ENCODE peak calls at places on chromosomes 16 and 17, in four cellular contexts. X is foreskin keratinocyte, T is NCI-H2081, K is NCI-H1092. U is an unnamed sample.

GRCh38 chr17:28684963-28685362 is 23.0 kb downstream of the SUPT6H start:
- DNase-seq in X (no peak), T (no peak), K (no peak), U (peak)

GRCh38 chr16:75965504-75966374 is 239.4 kb upstream of the CPHXL start:
- DNase-seq in X (peak), T (no peak), K (no peak), U (no peak)

GRCh38 chr17:70492368-70492767 is 323.0 kb downstream of the KCNJ2 start:
- DNase-seq in X (no peak), T (no peak), K (no peak), U (no peak)

GRCh38 chr16:55113195-55113594 is 182.5 kb downstream of the IRX5 start:
- DNase-seq in X (no peak), T (no peak), K (no peak), U (no peak)

GRCh38 chr16:74865922-74866598 is 91.4 kb upstream of the FA2H start:
- DNase-seq in X (peak), T (no peak), K (no peak), U (no peak)

GRCh38 chr17:77319211-77320031 is 178.7 kb downstream of the SEC14L1 start:
- DNase-seq in X (peak), T (no peak), K (no peak), U (no peak)

GRCh38 chr16:71723537-71724319 is 773 bp downstream of the PHLPP2 start:
- DNase-seq in X (peak), T (peak), K (peak), U (peak)

GRCh38 chr16:13014516-13014915 is 113.1 kb downstream of the SHISA9 start:
- DNase-seq in X (no peak), T (no peak), K (no peak), U (no peak)

GRCh38 chr16:27532088-27532810 is 17.5 kb downstream of the GTF3C1 start:
- DNase-seq in X (no peak), T (no peak), K (no peak), U (no peak)

GRCh38 chr16:1793578-1794220 is at the start of gene IGFALS:
- DNase-seq in X (no peak), T (no peak), K (no peak), U (no peak)

GRCh38 chr16:3180445-3180878 is 7.5 kb upstream of the OR1F1 start:
- DNase-seq in X (peak), T (no peak), K (no peak), U (no peak)

GRCh38 chr16:90044111-90044551 is 24.9 kb upstream of the DBNDD1 start:
- DNase-seq in X (peak), T (no peak), K (no peak), U (no peak)

GRCh38 chr16:69316595-69317034 is 5.5 kb downstream of the VPS4A start:
- DNase-seq in X (no peak), T (no peak), K (no peak), U (no peak)

GRCh38 chr16:48535831-48536599 is 74.0 kb downstream of the N4BP1 start:
- DNase-seq in X (peak), T (no peak), K (no peak), U (no peak)

GRCh38 chr16:89723279-89724250 is 2.2 kb downstream of the ZNF276 start:
- DNase-seq in X (no peak), T (no peak), K (no peak), U (no peak)

GRCh38 chr16:55297910-55298175 is 26.2 kb upstream of the IRX6 start:
- DNase-seq in X (peak), T (no peak), K (no peak), U (no peak)

GRCh38 chr17:4769628-4770027 is 2.1 kb upstream of the TM4SF5 start:
- DNase-seq in X (peak), T (no peak), K (no peak), U (no peak)

GRCh38 chr17:7263071-7263800 is 958 bp upstream of the CLDN7 start:
- DNase-seq in X (no peak), T (peak), K (no peak), U (no peak)

GRCh38 chr16:77548766-77549165 is 113.9 kb upstream of the ADAMTS18 start:
- DNase-seq in X (no peak), T (no peak), K (no peak), U (no peak)

GRCh38 chr17:3566551-3566950 is 8.9 kb upstream of the TRPV3 start:
- DNase-seq in X (no peak), T (no peak), K (no peak), U (no peak)

GRCh38 chr17:77449908-77450741 is 309.4 kb downstream of the SEC14L1 start:
- DNase-seq in X (no peak), T (no peak), K (no peak), U (no peak)

GRCh38 chr17:14775761-14776492 is 475.0 kb downstream of the HS3ST3B1 start:
- DNase-seq in X (peak), T (no peak), K (no peak), U (no peak)

GRCh38 chr16:2152695-2153506 is 2.7 kb upstream of the TRAF7 start:
- DNase-seq in X (peak), T (peak), K (no peak), U (no peak)

GRCh38 chr17:77445908-77446535 is 305.3 kb downstream of the SEC14L1 start:
- DNase-seq in X (no peak), T (no peak), K (no peak), U (no peak)

GRCh38 chr17:58252141-58252540 is 13.8 kb downstream of the LPO start:
- DNase-seq in X (no peak), T (no peak), K (no peak), U (no peak)

GRCh38 chr16:84459941-84460405 is 44.5 kb downstream of the MEAK7 start:
- DNase-seq in X (no peak), T (no peak), K (no peak), U (no peak)